ENCODE peak calls at places on chromosomes 16 and 17, in nine cellular contexts. Q, R, W, O, J, A, Z, L and H are unnamed samples.

GRCh38 chr16:67806428-67807147 is at the start of the genes RANBP10 and TSNAXIP1:
- DNase-seq in L (peak), J (peak), W (peak), Q (peak), O (peak), A (peak), Z (peak), R (peak), H (peak)

GRCh38 chr17:12596961-12597360 is 68.7 kb upstream of the MYOCD start:
- DNase-seq in L (no peak), O (no peak), J (no peak), W (no peak), Q (no peak), A (no peak), R (no peak), Z (no peak), H (no peak)

GRCh38 chr17:78585231-78585630 is 8.0 kb upstream of the DNAH17 start:
- DNase-seq in O (no peak), J (no peak), W (no peak), A (peak), L (no peak), Q (no peak), Z (no peak), R (no peak), H (no peak)

GRCh38 chr17:62057696-62058095 is 7.4 kb downstream of the MED13 start:
- DNase-seq in O (no peak), J (no peak), R (no peak), W (no peak), Z (no peak), A (no peak), L (no peak), Q (no peak), H (no peak)

GRCh38 chr16:20865420-20866126 is 34.6 kb downstream of the DCUN1D3 start:
- DNase-seq in Q (no peak), R (no peak), L (no peak), W (no peak), Z (no peak), J (no peak), A (peak), O (no peak), H (no peak)

GRCh38 chr16:2702871-2703745 is 16.9 kb downstream of the PRSS27 start:
- DNase-seq in Z (peak), W (no peak), R (no peak), A (no peak), O (no peak), J (peak), Q (peak), L (no peak), H (no peak)

GRCh38 chr17:50285941-50286340 is 11.7 kb downstream of the TMEM92 start:
- DNase-seq in Z (no peak), A (no peak), L (no peak), R (no peak), W (no peak), J (no peak), Q (no peak), O (no peak), H (no peak)

GRCh38 chr17:12620200-12620720 is 45.4 kb upstream of the MYOCD start:
- DNase-seq in W (no peak), Z (no peak), R (no peak), L (peak), A (peak), J (no peak), Q (no peak), O (no peak), H (no peak)

GRCh38 chr17:72502111-72502939 is 381.5 kb downstream of the SOX9 start:
- DNase-seq in Q (no peak), W (no peak), L (peak), J (no peak), A (no peak), Z (peak), O (no peak), R (no peak), H (peak)

GRCh38 chr16:53220585-53220984 is 165.8 kb downstream of the CHD9 start:
- DNase-seq in L (peak), O (no peak), W (no peak), R (peak), Q (no peak), Z (no peak), J (no peak), A (peak), H (no peak)

GRCh38 chr17:69246726-69247375 is 18.2 kb upstream of the ABCA10 start:
- DNase-seq in O (no peak), W (peak), Z (no peak), Q (no peak), R (peak), A (peak), J (no peak), L (peak), H (no peak)

GRCh38 chr16:89386337-89386736 is 104.0 kb downstream of the ANKRD11 start:
- DNase-seq in J (no peak), W (no peak), Z (no peak), A (no peak), Q (no peak), L (no peak), O (no peak), R (no peak), H (peak)

GRCh38 chr16:5010576-5011329 is 23.0 kb downstream of the NAGPA start:
- DNase-seq in R (no peak), O (no peak), W (no peak), Z (no peak), L (no peak), A (no peak), J (no peak), Q (no peak), H (no peak)

GRCh38 chr16:56606688-56607618 is 1.4 kb upstream of the MT2A start:
- DNase-seq in R (peak), A (peak), Q (peak), L (peak), Z (peak), W (no peak), J (peak), O (no peak), H (peak)

GRCh38 chr17:10737168-10737622 is 7.4 kb upstream of the TMEM220 start:
- DNase-seq in R (peak), Q (peak), J (peak), O (peak), W (no peak), L (peak), A (peak), Z (peak), H (peak)

GRCh38 chr16:83027973-83028372 is 401.2 kb downstream of the CDH13 start:
- DNase-seq in J (no peak), Z (no peak), Q (no peak), A (no peak), R (no peak), W (no peak), L (no peak), O (no peak), H (no peak)

GRCh38 chr16:595942-596735 is 6.3 kb downstream of the RAB40C start:
- DNase-seq in L (no peak), Z (no peak), J (no peak), O (no peak), Q (no peak), R (no peak), A (no peak), W (no peak), H (no peak)

GRCh38 chr17:65684631-65685030 is 123.2 kb upstream of the AXIN2 start:
- DNase-seq in R (no peak), Z (no peak), J (no peak), L (no peak), O (no peak), W (no peak), A (no peak), Q (no peak), H (no peak)

GRCh38 chr17:40320771-40321501 is 12.0 kb downstream of the RARA start:
- DNase-seq in Q (peak), Z (no peak), L (peak), R (no peak), O (no peak), A (no peak), J (peak), W (no peak), H (peak)

GRCh38 chr16:26598061-26598460 is 468.7 kb upstream of the C16orf82 start:
- DNase-seq in J (no peak), R (peak), A (no peak), Q (no peak), Z (no peak), W (no peak), L (no peak), O (peak), H (no peak)

GRCh38 chr17:2710804-2711607 is 558 bp downstream of the CLUH start:
- DNase-seq in W (no peak), O (peak), L (no peak), Q (no peak), J (no peak), Z (no peak), A (no peak), R (peak), H (no peak)

GRCh38 chr17:6347776-6348175 is 87.1 kb downstream of the AIPL1 start:
- DNase-seq in Q (no peak), A (no peak), O (no peak), Z (no peak), L (no peak), R (no peak), J (no peak), W (no peak), H (no peak)

GRCh38 chr17:4895121-4895520 is 4.2 kb upstream of the C17orf107 start:
- DNase-seq in R (no peak), L (no peak), Z (no peak), O (no peak), Q (no peak), J (no peak), A (no peak), W (no peak), H (no peak)

GRCh38 chr16:70702624-70703023 is 16.8 kb upstream of the MTSS2 start:
- DNase-seq in A (no peak), Z (no peak), O (no peak), R (no peak), J (no peak), W (no peak), Q (no peak), L (no peak), H (no peak)

GRCh38 chr17:45336390-45337182 is 19.8 kb upstream of the MAP3K14 start:
- DNase-seq in A (no peak), J (no peak), L (no peak), Q (no peak), R (no peak), Z (no peak), W (no peak), O (no peak), H (no peak)

GRCh38 chr16:82368041-82368440 is 198.0 kb upstream of the MPHOSPH6 start:
- DNase-seq in W (peak), A (peak), R (no peak), O (peak), Q (peak), L (peak), Z (peak), J (peak), H (peak)

GRCh38 chr16:89054261-89054661 is 39.4 kb upstream of the ACSF3 start:
- DNase-seq in J (no peak), O (no peak), W (no peak), A (no peak), L (no peak), R (no peak), Q (no peak), Z (no peak), H (no peak)

GRCh38 chr17:34883106-34884000 is 77.9 kb downstream of the CCT6B start:
- DNase-seq in Z (no peak), Q (no peak), J (no peak), A (no peak), O (no peak), R (no peak), W (no peak), L (no peak), H (no peak)